ENCODE peak calls at places on chromosomes 7 and 10, in nine cellular contexts. T, M, E, Q, R, L, C, X and U are unnamed samples.

GRCh38 chr7:86643478-86644281 is at the start of gene GRM3:
- DNase-seq in T (no peak), L (no peak), C (peak), E (no peak), X (no peak), Q (no peak), R (no peak), M (peak), U (no peak)

GRCh38 chr10:81831060-81831459 is 43.9 kb upstream of the NRG3 start:
- DNase-seq in X (no peak), L (no peak), Q (no peak), T (no peak), M (no peak), R (no peak), C (no peak), E (no peak), U (no peak)

GRCh38 chr10:22761569-22762220 is 47.3 kb upstream of the PIP4K2A start:
- DNase-seq in X (no peak), Q (no peak), C (no peak), R (peak), L (no peak), M (no peak), T (no peak), E (no peak), U (no peak)

GRCh38 chr7:154770962-154771361 is 232.0 kb downstream of the PAXIP1 start:
- DNase-seq in M (no peak), X (no peak), E (no peak), T (no peak), Q (no peak), R (no peak), C (no peak), L (no peak), U (no peak)

GRCh38 chr7:87702326-87702725 is 74.1 kb downstream of the RUNDC3B start:
- DNase-seq in L (no peak), E (no peak), T (no peak), M (no peak), X (no peak), Q (no peak), R (peak), C (no peak), U (no peak)

GRCh38 chr7:4188646-4189045 is 493.4 kb upstream of the FOXK1 start:
- DNase-seq in E (no peak), C (no peak), T (no peak), L (no peak), X (no peak), R (no peak), Q (no peak), M (no peak), U (no peak)

GRCh38 chr7:27191716-27192545 is 6.9 kb upstream of the HOXA11 start:
- DNase-seq in T (no peak), R (peak), E (no peak), X (no peak), L (no peak), M (no peak), C (no peak), Q (no peak), U (no peak)

GRCh38 chr10:16646474-16647059 is 124.9 kb upstream of the C1QL3 start:
- DNase-seq in C (peak), E (no peak), X (peak), L (peak), Q (peak), R (no peak), T (no peak), M (no peak), U (no peak)

GRCh38 chr10:15813415-15813814 is 46.9 kb downstream of the MINDY3 start:
- DNase-seq in L (no peak), E (no peak), X (no peak), T (no peak), M (no peak), Q (no peak), C (peak), R (peak), U (no peak)

GRCh38 chr10:71383972-71384687 is 12.6 kb upstream of the CDH23 start:
- DNase-seq in M (peak), Q (peak), C (peak), R (peak), T (no peak), E (peak), L (peak), X (peak), U (peak)

GRCh38 chr7:51009716-51010496 is 227.2 kb upstream of the GRB10 start:
- DNase-seq in Q (no peak), C (peak), T (no peak), L (no peak), X (no peak), E (no peak), M (no peak), R (peak), U (peak)

GRCh38 chr7:2525931-2526630 is 6.5 kb downstream of the LFNG start:
- DNase-seq in X (no peak), M (peak), Q (no peak), E (no peak), T (no peak), L (no peak), C (no peak), R (no peak), U (no peak)

GRCh38 chr10:131214521-131215244 is 96.8 kb downstream of the TCERG1L start:
- DNase-seq in Q (no peak), L (no peak), E (no peak), C (no peak), X (no peak), T (no peak), M (no peak), R (no peak), U (no peak)

GRCh38 chr10:35079763-35080162 is 10.4 kb downstream of the CUL2 start:
- DNase-seq in T (no peak), R (peak), M (no peak), E (no peak), X (no peak), Q (peak), C (peak), L (no peak), U (no peak)

GRCh38 chr10:17001297-17001744 is 128.3 kb downstream of the CUBN start:
- DNase-seq in X (no peak), E (no peak), Q (no peak), R (peak), L (peak), T (no peak), M (no peak), C (no peak), U (no peak)

GRCh38 chr10:120428754-120429153 is 28.3 kb upstream of the PLPP4 start:
- DNase-seq in E (no peak), L (no peak), M (no peak), C (no peak), X (no peak), T (no peak), Q (no peak), R (no peak), U (no peak)

GRCh38 chr7:134789967-134790685 is 10.7 kb downstream of the CALD1 start:
- DNase-seq in T (no peak), R (no peak), X (no peak), E (no peak), Q (no peak), C (peak), M (no peak), L (no peak), U (no peak)

GRCh38 chr7:6238309-6238925 is 34.0 kb downstream of the CYTH3 start:
- DNase-seq in E (no peak), L (no peak), X (no peak), M (no peak), C (no peak), T (no peak), R (no peak), Q (no peak), U (peak)

GRCh38 chr7:158078161-158078910 is 509.3 kb downstream of the PTPRN2 start:
- DNase-seq in X (no peak), Q (no peak), T (no peak), L (no peak), M (no peak), R (no peak), E (no peak), C (no peak), U (no peak)

GRCh38 chr10:38600696-38601095 is 506.6 kb downstream of the ZNF37A start:
- DNase-seq in C (no peak), R (no peak), Q (no peak), T (no peak), X (no peak), L (no peak), E (no peak), M (no peak), U (no peak)

GRCh38 chr7:128217030-128217805 is 23.9 kb upstream of the LEP start:
- DNase-seq in C (peak), L (no peak), E (no peak), M (no peak), T (no peak), R (peak), Q (peak), X (no peak), U (no peak)

GRCh38 chr7:1768835-1769234 is 98.8 kb downstream of the ELFN1 start:
- DNase-seq in X (no peak), L (no peak), M (no peak), R (peak), E (no peak), Q (no peak), T (no peak), C (no peak), U (no peak)

GRCh38 chr10:86967481-86967941 is 771 bp upstream of the ADIRF start:
- DNase-seq in C (no peak), M (no peak), Q (no peak), E (no peak), X (no peak), T (no peak), L (no peak), R (no peak), U (no peak)